ENCODE peak calls at places on chromosomes 3 and 15, in five cellular contexts. V, K, Z, A and L are unnamed samples.

GRCh38 chr15:94247789-94248638 is 16.7 kb downstream of the MCTP2 start:
- DNase-seq in V (no peak), K (no peak), Z (no peak), A (no peak), L (no peak)

GRCh38 chr3:13042127-13042931 is 30.9 kb downstream of the IQSEC1 start:
- DNase-seq in V (no peak), K (no peak), Z (no peak), A (no peak), L (peak)

GRCh38 chr3:38578551-38578950 is 70.9 kb downstream of the SCN5A start:
- DNase-seq in V (peak), K (peak), Z (no peak), A (no peak), L (no peak)

GRCh38 chr15:68034071-68034470 is 20.0 kb upstream of the PIAS1 start:
- DNase-seq in V (no peak), K (no peak), Z (no peak), A (no peak), L (no peak)

GRCh38 chr15:77974098-77974414 is 103.5 kb downstream of the TBC1D2B start:
- DNase-seq in V (no peak), K (no peak), Z (peak), A (no peak), L (peak)

GRCh38 chr15:41438206-41438605 is 21.3 kb downstream of the RTF1 start:
- DNase-seq in V (no peak), K (no peak), Z (no peak), A (no peak), L (no peak)

GRCh38 chr15:41881550-41881924 is 12.3 kb downstream of the SPTBN5 start:
- DNase-seq in V (no peak), K (no peak), Z (no peak), A (no peak), L (no peak)

GRCh38 chr3:45105855-45106655 is 40.1 kb downstream of the CDCP1 start:
- DNase-seq in V (no peak), K (no peak), Z (no peak), A (no peak), L (no peak)

GRCh38 chr3:136305879-136306278 is 55.7 kb downstream of the PCCB start:
- DNase-seq in V (no peak), K (no peak), Z (no peak), A (no peak), L (no peak)

GRCh38 chr3:17336291-17336690 is 406.1 kb downstream of the TBC1D5 start:
- DNase-seq in V (no peak), K (no peak), Z (no peak), A (no peak), L (no peak)

GRCh38 chr15:96330450-96331140 is at the start of gene NR2F2:
- DNase-seq in V (peak), K (peak), Z (peak), A (no peak), L (peak)